ENCODE peak calls at places on chromosomes 1 and 21, in six cellular contexts. F, S, Y, J, C and G are unnamed samples.

GRCh38 chr1:3356827-3357457 is 97.5 kb upstream of the ARHGEF16 start:
- DNase-seq in J (no peak), C (peak), S (no peak), Y (no peak), F (no peak), G (no peak)

GRCh38 chr1:153540394-153541361 is at the start of gene S100A5:
- DNase-seq in J (peak), C (no peak), F (no peak), S (no peak), Y (no peak), G (no peak)

GRCh38 chr1:118985611-118986290 is 2.4 kb downstream of the TBX15 start:
- DNase-seq in C (no peak), J (no peak), F (no peak), S (no peak), Y (no peak), G (no peak)

GRCh38 chr1:206725053-206725963 is 40.6 kb downstream of the MAPKAPK2 start:
- DNase-seq in C (peak), F (no peak), S (no peak), Y (peak), J (peak), G (no peak)

GRCh38 chr1:173276922-173277800 is 70.0 kb upstream of the TNFSF4 start:
- DNase-seq in S (no peak), J (no peak), Y (no peak), F (no peak), C (no peak), G (no peak)

GRCh38 chr21:34726627-34727337 is 58.0 kb downstream of the CLIC6 start:
- DNase-seq in S (no peak), F (no peak), C (no peak), J (peak), Y (no peak), G (no peak)

GRCh38 chr1:156845055-156845952 is 13.6 kb downstream of the INSRR start:
- DNase-seq in F (no peak), J (no peak), S (no peak), C (no peak), Y (no peak), G (no peak)

GRCh38 chr1:222877854-222878253 is 63.0 kb downstream of the DISP1 start:
- DNase-seq in S (no peak), F (no peak), C (no peak), J (peak), Y (no peak), G (no peak)

GRCh38 chr1:16286122-16286521 is 49.1 kb upstream of the CPLANE2 start:
- DNase-seq in J (peak), C (no peak), F (no peak), S (no peak), Y (no peak), G (no peak)

GRCh38 chr1:175922254-175922881 is 179.0 kb upstream of the TNR start:
- DNase-seq in Y (no peak), S (no peak), C (no peak), F (no peak), J (no peak), G (no peak)

GRCh38 chr1:212935387-212935981 is 14.9 kb upstream of the VASH2 start:
- DNase-seq in Y (no peak), F (no peak), J (no peak), C (no peak), S (no peak), G (no peak)

GRCh38 chr1:26349196-26349885 is 4.6 kb downstream of the CRYBG2 start:
- DNase-seq in C (no peak), F (no peak), Y (no peak), J (peak), S (no peak), G (no peak)

GRCh38 chr1:89759036-89759435 is 61.8 kb upstream of the LRRC8D start:
- DNase-seq in S (no peak), Y (no peak), F (no peak), C (no peak), J (no peak), G (no peak)

GRCh38 chr1:181013144-181013543 is 9.5 kb downstream of the STX6 start:
- DNase-seq in F (no peak), C (no peak), S (no peak), Y (no peak), J (peak), G (no peak)

GRCh38 chr1:221868894-221869293 is 127.0 kb upstream of the DUSP10 start:
- DNase-seq in Y (no peak), S (no peak), C (no peak), F (no peak), J (peak), G (no peak)

GRCh38 chr1:61606448-61607312 is 118.3 kb downstream of the TM2D1 start:
- DNase-seq in Y (no peak), F (no peak), J (peak), S (no peak), C (no peak), G (no peak)

GRCh38 chr1:64933296-64934070 is 32.9 kb downstream of the JAK1 start:
- DNase-seq in F (no peak), C (no peak), S (no peak), Y (no peak), J (peak), G (no peak)

GRCh38 chr21:42124826-42125570 is 53.9 kb downstream of the UMODL1 start:
- DNase-seq in Y (no peak), C (no peak), S (no peak), J (no peak), F (no peak), G (no peak)

GRCh38 chr1:158732524-158732923 is 12.0 kb upstream of the OR6K3 start:
- DNase-seq in J (no peak), S (no peak), F (no peak), Y (no peak), C (no peak), G (no peak)

GRCh38 chr21:39022901-39023693 is 160.2 kb downstream of the PSMG1 start:
- DNase-seq in C (peak), F (no peak), J (peak), Y (no peak), S (no peak), G (peak)

GRCh38 chr1:15574741-15575140 is 10.1 kb downstream of the AGMAT start:
- DNase-seq in S (no peak), Y (peak), F (no peak), J (no peak), C (no peak), G (no peak)

GRCh38 chr21:45496968-45497845 is 45.0 kb downstream of the SLC19A1 start:
- DNase-seq in C (no peak), S (no peak), F (no peak), J (no peak), Y (no peak), G (no peak)

GRCh38 chr21:44253832-44254700 is 7.6 kb downstream of the DNMT3L start:
- DNase-seq in C (no peak), J (no peak), Y (no peak), F (no peak), S (no peak), G (no peak)

GRCh38 chr1:245091818-245092637 is 62.8 kb upstream of the KIF26B start:
- DNase-seq in C (no peak), J (peak), S (no peak), Y (no peak), F (no peak), G (no peak)

GRCh38 chr21:42593007-42593814 is 60.2 kb upstream of the PDE9A start:
- DNase-seq in C (peak), F (no peak), S (peak), Y (peak), J (peak), G (peak)

GRCh38 chr1:71908313-71908712 is 374.0 kb downstream of the NEGR1 start:
- DNase-seq in J (no peak), Y (no peak), C (no peak), F (no peak), S (no peak), G (no peak)

GRCh38 chr1:214044438-214045214 is 56.9 kb downstream of the PROX1 start:
- DNase-seq in Y (no peak), J (no peak), S (no peak), F (no peak), C (no peak), G (no peak)

GRCh38 chr1:3464649-3465025 is 10.2 kb downstream of the ARHGEF16 start:
- DNase-seq in S (no peak), J (no peak), Y (no peak), C (no peak), F (no peak), G (no peak)

GRCh38 chr1:53130878-53131589 is 11.4 kb downstream of the SLC1A7 start:
- DNase-seq in C (no peak), F (no peak), Y (no peak), J (no peak), S (no peak), G (no peak)

GRCh38 chr1:178566187-178566586 is 53.3 kb downstream of the TEX35 start:
- DNase-seq in F (no peak), S (no peak), C (no peak), Y (no peak), J (peak), G (no peak)

GRCh38 chr1:245715970-245716369 is 561.2 kb downstream of the KIF26B start:
- DNase-seq in Y (no peak), C (no peak), F (no peak), J (peak), S (no peak), G (no peak)

GRCh38 chr1:20339811-20340457 is 49.3 kb downstream of the VWA5B1 start:
- DNase-seq in S (no peak), F (no peak), C (no peak), Y (no peak), J (no peak), G (no peak)

GRCh38 chr1:156319664-156320063 is 18.4 kb downstream of the CCT3 start:
- DNase-seq in F (no peak), S (no peak), C (no peak), Y (no peak), J (peak), G (no peak)

GRCh38 chr1:26831546-26832248 is 5.2 kb downstream of the ZDHHC18 start:
- DNase-seq in Y (no peak), S (no peak), F (no peak), J (peak), C (peak), G (peak)

GRCh38 chr1:100036718-100037664 is 67.2 kb downstream of the SLC35A3 start:
- DNase-seq in J (peak), S (no peak), C (no peak), F (no peak), Y (no peak), G (no peak)

GRCh38 chr1:1293618-1294249 is 13.5 kb downstream of the SCNN1D start:
- DNase-seq in Y (no peak), J (no peak), S (no peak), F (no peak), C (no peak), G (no peak)